ENCODE peak calls at places on chromosomes 12 and 14, in ten cellular contexts. W is stimulated activated CD4-positive, alpha-beta T cell treated with anti-CD3 and anti-CD28 coated beads, TNF-alpha, amount 100 ng/mL, for 24 hours; J is activated T-cell treated with anti-CD3 and anti-CD28 coated beads for 1 hour; V is activated CD4-positive, alpha-beta T cell treated with anti-CD3 and anti-CD28 coated beads, Interleukin-2, amount 50 U/mL, for 4 hours; T is T-helper 2 cell; E is NCI-H524; I is cardiac septum; N is T-helper 9 cell; B is T47D; F is aorta. K is an unnamed sample.
A peak's percentile ranks its signal among the peaks of the same experiment; 100 is the strongest.

GRCh38 chr12:94099191-94099983 is 49.0 kb upstream of the PLXNC1 start:
- DNase-seq in W (no peak), J (no peak), V (no peak), T (no peak), E (peak; percentile 12), I (no peak), N (no peak), B (no peak), F (no peak), K (no peak)

GRCh38 chr14:78611031-78611430 is 440.9 kb downstream of the NRXN3 start:
- DNase-seq in W (no peak), J (no peak), V (no peak), T (no peak), E (no peak), I (no peak), N (no peak), B (no peak), F (no peak), K (no peak)

GRCh38 chr12:90964616-90965015 is 9.6 kb upstream of the CCER1 start:
- DNase-seq in W (no peak), J (no peak), V (no peak), T (no peak), E (no peak), I (no peak), N (no peak), B (no peak), F (no peak), K (no peak)

GRCh38 chr14:21995332-21995731 is 321.7 kb upstream of the OR4E1 start:
- DNase-seq in W (no peak), J (no peak), V (no peak), T (no peak), E (no peak), I (no peak), N (no peak), B (no peak), F (no peak), K (no peak)

GRCh38 chr12:124661382-124661781 is 94.0 kb upstream of the NCOR2 start:
- DNase-seq in W (no peak), J (no peak), V (no peak), T (no peak), E (no peak), I (no peak), N (no peak), B (no peak), F (no peak), K (no peak)

GRCh38 chr12:78087363-78087675 is 256.6 kb downstream of the NAV3 start:
- DNase-seq in W (no peak), J (no peak), V (no peak), T (no peak), E (no peak), I (no peak), N (no peak), B (no peak), F (no peak), K (no peak)

GRCh38 chr12:1189163-1189562 is 198.1 kb downstream of the ERC1 start:
- DNase-seq in W (no peak), J (no peak), V (no peak), T (no peak), E (no peak), I (no peak), N (no peak), B (no peak), F (no peak), K (no peak)

GRCh38 chr12:90390947-90391346 is 564.0 kb downstream of the CCER1 start:
- DNase-seq in W (no peak), J (no peak), V (no peak), T (no peak), E (no peak), I (no peak), N (no peak), B (no peak), F (no peak), K (no peak)

GRCh38 chr14:75558440-75558839 is 20.0 kb upstream of the FLVCR2 start:
- DNase-seq in W (no peak), J (no peak), V (no peak), T (no peak), E (no peak), I (no peak), N (no peak), B (no peak), F (no peak), K (no peak)

GRCh38 chr12:58532855-58533608 is 387.3 kb downstream of the LRIG3 start:
- DNase-seq in W (no peak), J (no peak), V (no peak), T (no peak), E (no peak), I (no peak), N (no peak), B (no peak), F (no peak), K (no peak)

GRCh38 chr14:69612014-69612758 is 790 bp downstream of the SUSD6 start:
- DNase-seq in W (no peak), J (peak; percentile 29), V (no peak), T (peak; percentile 14), E (no peak), I (peak; percentile 77), N (peak; percentile 41), B (peak; percentile 34), F (peak; percentile 80), K (no peak)

GRCh38 chr12:86212970-86213369 is 43.2 kb downstream of the MGAT4C start:
- DNase-seq in W (no peak), J (no peak), V (no peak), T (no peak), E (no peak), I (no peak), N (no peak), B (no peak), F (no peak), K (no peak)

GRCh38 chr14:34044666-34045306 is 93.9 kb upstream of the EGLN3 start:
- DNase-seq in W (no peak), J (no peak), V (no peak), T (no peak), E (no peak), I (no peak), N (no peak), B (no peak), F (no peak), K (no peak)

GRCh38 chr12:1907652-1908611 is 10.5 kb downstream of the CACNA2D4 start:
- DNase-seq in W (no peak), J (no peak), V (peak; percentile 16), T (no peak), E (no peak), I (peak; percentile 67), N (no peak), B (peak; percentile 80), F (peak; percentile 78), K (no peak)

GRCh38 chr12:30548203-30548602 is 147.5 kb downstream of the IPO8 start:
- DNase-seq in W (no peak), J (no peak), V (no peak), T (no peak), E (no peak), I (no peak), N (no peak), B (no peak), F (no peak), K (no peak)

GRCh38 chr12:58487280-58488141 is 432.8 kb downstream of the LRIG3 start:
- DNase-seq in W (no peak), J (no peak), V (no peak), T (no peak), E (no peak), I (no peak), N (no peak), B (no peak), F (no peak), K (no peak)

GRCh38 chr12:71152838-71153237 is 5.0 kb downstream of the TSPAN8 start:
- DNase-seq in W (no peak), J (no peak), V (no peak), T (no peak), E (no peak), I (no peak), N (no peak), B (no peak), F (no peak), K (no peak)

GRCh38 chr12:103548622-103549601 is 38.2 kb upstream of the STAB2 start:
- DNase-seq in W (peak; percentile 48), J (peak; percentile 62), V (peak; percentile 53), T (peak; percentile 44), E (peak; percentile 21), I (no peak), N (peak; percentile 52), B (peak; percentile 86), F (no peak), K (peak; percentile 70)

GRCh38 chr14:29717906-29718305 is 209.7 kb downstream of the PRKD1 start:
- DNase-seq in W (no peak), J (no peak), V (no peak), T (no peak), E (no peak), I (no peak), N (no peak), B (no peak), F (no peak), K (no peak)

GRCh38 chr12:47758834-47759690 is at the start of gene RAPGEF3:
- DNase-seq in W (peak; percentile 47), J (peak; percentile 54), V (peak; percentile 55), T (peak; percentile 54), E (peak; percentile 34), I (peak; percentile 95), N (peak; percentile 62), B (peak; percentile 93), F (peak; percentile 95), K (peak; percentile 24)

GRCh38 chr12:8628731-8629130 is 16.1 kb upstream of the AICDA start:
- DNase-seq in W (no peak), J (no peak), V (no peak), T (no peak), E (no peak), I (no peak), N (no peak), B (no peak), F (no peak), K (no peak)

GRCh38 chr14:56996721-56997399 is 186.6 kb upstream of the OTX2 start:
- DNase-seq in W (no peak), J (no peak), V (no peak), T (no peak), E (peak; percentile 44), I (no peak), N (no peak), B (peak; percentile 26), F (no peak), K (peak; percentile 98)

GRCh38 chr12:100234591-100235304 is 32.1 kb downstream of the DEPDC4 start:
- DNase-seq in W (no peak), J (no peak), V (no peak), T (no peak), E (no peak), I (no peak), N (no peak), B (peak; percentile 77), F (no peak), K (peak; percentile 28)

GRCh38 chr12:128786741-128787391 is 36.9 kb downstream of the SLC15A4 start:
- DNase-seq in W (no peak), J (no peak), V (no peak), T (no peak), E (no peak), I (peak; percentile 62), N (no peak), B (no peak), F (no peak), K (no peak)

GRCh38 chr12:24396266-24396665 is 446.8 kb upstream of the SOX5 start:
- DNase-seq in W (no peak), J (no peak), V (no peak), T (no peak), E (no peak), I (no peak), N (no peak), B (no peak), F (no peak), K (no peak)

GRCh38 chr12:12715459-12716150 is 1.6 kb upstream of the CDKN1B start:
- DNase-seq in W (no peak), J (no peak), V (no peak), T (peak; percentile 10), E (no peak), I (no peak), N (no peak), B (no peak), F (no peak), K (no peak)

GRCh38 chr14:51262868-51263267 is 22.8 kb downstream of the TMX1 start:
- DNase-seq in W (no peak), J (no peak), V (no peak), T (no peak), E (no peak), I (no peak), N (no peak), B (no peak), F (no peak), K (no peak)

GRCh38 chr12:19963972-19964371 is 404.4 kb upstream of the PDE3A start:
- DNase-seq in W (no peak), J (no peak), V (no peak), T (no peak), E (no peak), I (no peak), N (no peak), B (no peak), F (no peak), K (no peak)

K was measured in NCI-H748 treated with DMSO at 0.1 percent for 48 hours.